ENCODE peak calls at places on chromosomes 1 and 21, in four cellular contexts. C, I, L and P are unnamed samples.
A peak's percentile ranks its signal among the peaks of the same experiment; 100 is the strongest.

GRCh38 chr1:46691997-46692790 is 20.5 kb downstream of the TEX38 start:
- DNase-seq in C (no peak), I (no peak), L (no peak), P (no peak)

GRCh38 chr21:39802226-39802625 is 57.2 kb downstream of the IGSF5 start:
- DNase-seq in C (no peak), L (no peak), I (no peak), P (no peak)

GRCh38 chr1:25695066-25695990 is 78.7 kb downstream of the MAN1C1 start:
- DNase-seq in L (no peak), C (peak; percentile 95), I (peak; percentile 50), P (peak; percentile 55)

GRCh38 chr21:33947451-33948095 is 32.0 kb upstream of the ATP5PO start:
- DNase-seq in I (peak; percentile 89), L (peak; percentile 76), C (peak; percentile 89), P (peak; percentile 76)

GRCh38 chr1:240000634-240001033 is 91.0 kb upstream of the FMN2 start:
- DNase-seq in L (no peak), C (no peak), I (no peak), P (no peak)

GRCh38 chr1:31822766-31823165 is 6.9 kb upstream of the SPOCD1 start:
- DNase-seq in C (no peak), I (no peak), L (no peak), P (no peak)

GRCh38 chr1:44068442-44068861 is 37.2 kb upstream of the SLC6A9 start:
- DNase-seq in L (no peak), I (no peak), C (no peak), P (no peak)

GRCh38 chr1:95731466-95731865 is 497.5 kb downstream of the RWDD3 start:
- DNase-seq in L (no peak), C (no peak), I (no peak), P (no peak)

GRCh38 chr1:201590474-201590873 is 51.5 kb downstream of the NAV1 start:
- DNase-seq in C (peak; percentile 50), I (no peak), L (no peak), P (no peak)

GRCh38 chr1:202586018-202586821 is 124.0 kb downstream of the SYT2 start:
- DNase-seq in I (no peak), L (no peak), C (peak; percentile 75), P (peak; percentile 28)

GRCh38 chr1:178196631-178197030 is 102.7 kb downstream of the RASAL2 start:
- DNase-seq in C (no peak), I (no peak), L (no peak), P (no peak)

GRCh38 chr1:89351622-89352311 is 12.1 kb upstream of the GBP6 start:
- DNase-seq in L (no peak), C (no peak), I (no peak), P (no peak)

GRCh38 chr1:99441234-99442095 is 177.2 kb downstream of the PLPPR4 start:
- DNase-seq in L (no peak), C (no peak), I (no peak), P (no peak)

GRCh38 chr1:65097081-65097480 is 50.9 kb upstream of the AK4 start:
- DNase-seq in L (no peak), I (no peak), C (no peak), P (no peak)

GRCh38 chr1:66445492-66446181 is 88.3 kb upstream of the SGIP1 start:
- DNase-seq in I (no peak), L (peak; percentile 26), C (no peak), P (no peak)

GRCh38 chr1:28926629-28927441 is 12.5 kb downstream of the EPB41 start:
- DNase-seq in C (no peak), L (peak; percentile 38), I (no peak), P (peak; percentile 37)

GRCh38 chr1:150560011-150560438 is 10.8 kb downstream of the ADAMTSL4 start:
- DNase-seq in L (peak; percentile 59), I (peak; percentile 70), C (peak; percentile 89), P (peak; percentile 91)

GRCh38 chr1:87236585-87236984 is 92.1 kb upstream of the LMO4 start:
- DNase-seq in I (no peak), L (no peak), C (no peak), P (no peak)

GRCh38 chr1:54380285-54380882 is 25.8 kb downstream of the SSBP3 start:
- DNase-seq in I (no peak), L (no peak), C (no peak), P (no peak)

GRCh38 chr1:67724928-67725560 is 40.0 kb downstream of the GADD45A start:
- DNase-seq in C (no peak), L (no peak), I (peak; percentile 72), P (no peak)

GRCh38 chr1:201468501-201468843 is 516 bp downstream of the PHLDA3 start:
- DNase-seq in L (no peak), C (no peak), I (no peak), P (no peak)

GRCh38 chr1:59013276-59013927 is 229.6 kb upstream of the JUN start:
- DNase-seq in I (peak; percentile 70), L (no peak), C (peak; percentile 71), P (peak; percentile 72)

GRCh38 chr1:59703918-59704378 is 110.8 kb upstream of the HOOK1 start:
- DNase-seq in C (no peak), L (no peak), I (no peak), P (no peak)

GRCh38 chr1:86441581-86441980 is 17.6 kb downstream of the CLCA2 start:
- DNase-seq in I (no peak), L (no peak), C (no peak), P (no peak)

GRCh38 chr1:17059391-17060128 is 5.7 kb upstream of the SDHB start:
- DNase-seq in I (peak; percentile 66), C (peak; percentile 63), L (no peak), P (peak; percentile 66)

GRCh38 chr1:108816049-108816882 is 40.6 kb downstream of the AKNAD1 start:
- DNase-seq in I (no peak), L (no peak), C (peak; percentile 88), P (peak; percentile 56)

GRCh38 chr21:33023574-33024277 is 2.0 kb upstream of the OLIG2 start:
- DNase-seq in I (no peak), C (no peak), L (no peak), P (no peak)

GRCh38 chr21:23531444-23531843 is 2075.8 kb downstream of the MRPL39 start:
- DNase-seq in I (no peak), C (no peak), L (no peak), P (no peak)

GRCh38 chr21:15060776-15061175 is 4.0 kb downstream of the NRIP1 start:
- DNase-seq in I (no peak), C (no peak), L (no peak), P (no peak)

GRCh38 chr1:52658795-52659194 is 25.8 kb downstream of the SHISAL2A start:
- DNase-seq in I (no peak), L (no peak), C (no peak), P (no peak)

GRCh38 chr1:241637604-241638003 is 2.6 kb downstream of the CHML start:
- DNase-seq in C (no peak), L (no peak), I (no peak), P (no peak)

GRCh38 chr1:25064465-25065238 is 134.6 kb upstream of the RUNX3 start:
- DNase-seq in L (no peak), I (no peak), C (no peak), P (no peak)

GRCh38 chr21:42068592-42068991 is 2.5 kb upstream of the UMODL1 start:
- DNase-seq in C (no peak), L (no peak), I (no peak), P (no peak)

GRCh38 chr1:80882552-80882951 is 918.2 kb upstream of the ADGRL2 start:
- DNase-seq in I (no peak), L (no peak), C (no peak), P (no peak)

GRCh38 chr1:63936276-63936675 is 162.5 kb downstream of the ROR1 start:
- DNase-seq in L (no peak), I (no peak), C (no peak), P (no peak)

DNA sequence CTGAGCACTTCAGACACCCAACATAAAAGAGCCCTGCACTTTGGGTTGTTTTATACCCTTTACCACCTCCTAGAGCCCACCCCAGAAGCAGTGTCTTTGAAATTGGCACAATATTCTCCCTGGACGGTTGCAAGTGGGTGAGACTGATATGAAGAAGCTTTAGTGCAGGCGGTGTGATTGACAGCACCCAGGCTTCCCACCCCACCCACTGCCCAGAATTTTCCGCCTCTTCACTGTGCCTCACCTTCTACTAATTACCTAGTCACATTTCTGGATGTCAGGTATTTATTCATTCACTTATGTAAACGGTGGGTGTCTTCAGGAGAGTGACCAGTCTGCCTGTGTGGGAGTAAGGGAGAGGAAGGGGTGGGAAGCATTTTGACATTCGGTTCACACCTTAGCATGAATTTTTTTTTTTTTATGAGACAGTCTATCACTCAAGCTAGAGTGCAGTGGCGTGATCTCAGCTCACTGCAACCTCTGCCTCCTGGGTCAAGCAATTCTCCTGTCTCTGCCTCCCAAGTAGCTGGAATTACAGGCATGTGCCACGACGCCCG is 1.7 kb upstream of the FAM89A start:
- DNase-seq in L (no peak), C (no peak), I (no peak), P (no peak)
- H3K27ac ChIP-seq in L (no peak overlapping the region), C (no peak overlapping the region), I (no peak overlapping the region), P (no peak overlapping the region)

DNA sequence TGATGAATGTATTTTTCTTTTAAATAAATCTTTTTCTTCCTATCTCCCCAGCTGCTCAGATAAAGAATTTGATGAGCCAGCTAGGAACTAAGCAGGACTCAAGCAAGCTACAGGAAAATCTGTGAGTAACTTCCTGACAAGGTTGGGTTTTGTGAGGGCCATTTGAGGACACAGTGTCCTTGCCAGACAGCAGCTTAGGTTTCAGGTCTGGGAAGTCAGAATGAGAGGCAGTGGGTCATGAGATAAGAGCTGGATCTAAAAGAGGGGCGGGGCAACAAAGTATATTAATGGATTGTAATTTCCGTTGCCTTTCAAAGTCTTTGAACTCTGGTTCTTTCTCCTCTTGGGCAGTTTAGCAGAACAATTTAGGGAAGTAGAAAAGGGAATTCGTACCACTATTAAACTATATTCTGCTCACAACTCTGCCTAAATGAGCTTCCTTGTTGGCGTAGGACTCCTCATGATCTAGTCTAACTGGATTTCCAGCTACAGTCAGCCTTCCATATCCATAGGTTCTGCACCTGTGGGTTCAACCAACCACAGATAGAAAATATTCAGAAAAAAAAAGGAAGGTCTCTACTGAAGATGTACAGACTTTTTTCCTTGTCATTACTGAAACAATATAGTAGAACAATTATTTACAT is 16.6 kb downstream of the STX12 start:
- DNase-seq in C (no peak), I (peak; percentile 40), L (no peak), P (no peak)
- H3K27ac ChIP-seq in C (no peak overlapping the region), I (peak overlapping the region; percentile 65), L (no peak overlapping the region), P (no peak overlapping the region)

GRCh38 chr1:184836934-184837698 is 82.5 kb upstream of the EDEM3 start:
- DNase-seq in L (no peak), C (no peak), I (no peak), P (no peak)
- H3K27ac ChIP-seq in L (no peak overlapping the region), C (peak overlapping the region; percentile 58), I (peak overlapping the region; percentile 70), P (peak overlapping the region; percentile 10)

GRCh38 chr1:205985330-205986005 is 17.7 kb downstream of the RAB7B start:
- DNase-seq in L (no peak), C (no peak), I (no peak), P (no peak)

GRCh38 chr1:205986848-205987247 is 16.3 kb downstream of the RAB7B start:
- DNase-seq in I (no peak), C (no peak), L (no peak), P (no peak)

GRCh38 chr1:205981257-205981656 is 21.9 kb downstream of the RAB7B start:
- DNase-seq in I (no peak), C (no peak), L (no peak), P (no peak)

GRCh38 chr1:205986291-205986690 is 16.9 kb downstream of the RAB7B start:
- DNase-seq in L (no peak), I (no peak), C (no peak), P (no peak)

GRCh38 chr1:205983925-205984725 is 19.1 kb downstream of the RAB7B start:
- DNase-seq in L (no peak), C (peak; percentile 70), I (peak; percentile 91), P (peak; percentile 46)
- H3K27ac ChIP-seq in L (no peak overlapping the region), C (no peak overlapping the region), I (peak overlapping the region; percentile 4), P (no peak overlapping the region)